ENCODE peak calls at places on chromosomes 3 and 15, in four cellular contexts. W, X, H and V are unnamed samples.
A peak's percentile ranks its signal among the peaks of the same experiment; 100 is the strongest.

GRCh38 chr15:33735143-33735542 is 233.2 kb upstream of the CHRM5 start:
- DNase-seq in W (no peak), X (no peak), H (no peak), V (no peak)

GRCh38 chr3:25663324-25664065 is 1.2 kb downstream of the TOP2B start:
- DNase-seq in W (peak; percentile 48), X (no peak), H (peak; percentile 18), V (no peak)

GRCh38 chr3:69855436-69856162 is 116.3 kb downstream of the MITF start:
- DNase-seq in W (peak; percentile 63), X (no peak), H (no peak), V (peak; percentile 46)

GRCh38 chr3:189270248-189270832 is 98.6 kb downstream of the TPRG1 start:
- DNase-seq in W (peak; percentile 80), X (no peak), H (no peak), V (peak; percentile 67)

GRCh38 chr15:42716626-42717025 is 20.3 kb downstream of the CDAN1 start:
- DNase-seq in W (no peak), X (no peak), H (no peak), V (no peak)

GRCh38 chr3:38124324-38125122 is 12.4 kb downstream of the ACAA1 start:
- DNase-seq in W (no peak), X (no peak), H (no peak), V (no peak)

GRCh38 chr3:189394599-189395121 is 222.9 kb downstream of the TPRG1 start:
- DNase-seq in W (no peak), X (no peak), H (no peak), V (no peak)

GRCh38 chr3:147620906-147621305 is 211.7 kb downstream of the ZIC1 start:
- DNase-seq in W (no peak), X (no peak), H (no peak), V (no peak)

GRCh38 chr3:157159037-157159761 is 748 bp downstream of the CCNL1 start:
- DNase-seq in W (no peak), X (peak; percentile 79), H (peak; percentile 49), V (peak; percentile 50)

GRCh38 chr3:120062474-120062873 is 31.8 kb downstream of the GSK3B start:
- DNase-seq in W (peak; percentile 13), X (no peak), H (no peak), V (no peak)

GRCh38 chr15:45179221-45179985 is 8.4 kb downstream of the SHF start:
- DNase-seq in W (no peak), X (peak; percentile 75), H (no peak), V (peak; percentile 47)

GRCh38 chr3:171388537-171388936 is 71.7 kb downstream of the TNIK start:
- DNase-seq in W (no peak), X (no peak), H (no peak), V (no peak)

GRCh38 chr3:46489406-46489805 is 8.4 kb upstream of the RTP3 start:
- DNase-seq in W (no peak), X (no peak), H (no peak), V (no peak)

GRCh38 chr3:115227046-115227445 is 80.0 kb upstream of the ZBTB20 start:
- DNase-seq in W (no peak), X (no peak), H (no peak), V (no peak)

GRCh38 chr15:75177360-75178071 is 24.2 kb upstream of the C15orf39 start:
- DNase-seq in W (peak; percentile 35), X (no peak), H (no peak), V (no peak)

GRCh38 chr3:71215351-71215750 is 368.2 kb downstream of the FOXP1 start:
- DNase-seq in W (no peak), X (no peak), H (no peak), V (no peak)

GRCh38 chr15:29612701-29613100 is 209.6 kb downstream of the TJP1 start:
- DNase-seq in W (peak; percentile 57), X (no peak), H (no peak), V (peak; percentile 16)

GRCh38 chr15:90680371-90680935 is 36.7 kb upstream of the BLM start:
- DNase-seq in W (peak; percentile 71), X (no peak), H (no peak), V (no peak)

GRCh38 chr15:101063891-101064794 is 145.0 kb downstream of the LRRK1 start:
- DNase-seq in W (no peak), X (no peak), H (no peak), V (no peak)

GRCh38 chr3:194905696-194906095 is 220.0 kb downstream of the FAM43A start:
- DNase-seq in W (peak; percentile 66), X (no peak), H (no peak), V (no peak)

GRCh38 chr3:55461896-55462295 is 25.2 kb downstream of the WNT5A start:
- DNase-seq in W (peak; percentile 68), X (peak; percentile 17), H (no peak), V (no peak)

GRCh38 chr3:33315826-33316225 is 38.6 kb downstream of the FBXL2 start:
- DNase-seq in W (peak; percentile 30), X (no peak), H (no peak), V (no peak)

GRCh38 chr3:175187586-175187985 is 328.5 kb downstream of the NAALADL2 start:
- DNase-seq in W (peak; percentile 3), X (no peak), H (no peak), V (no peak)

GRCh38 chr3:138187296-138188012 is at the start of gene ARMC8:
- DNase-seq in W (peak; percentile 88), X (peak; percentile 90), H (peak; percentile 84), V (peak; percentile 64)
- H2BK12ac ChIP-seq in W (no peak within 1 kb of the TSS), X (peak within 1 kb of the TSS; percentile 100), H (no peak within 1 kb of the TSS), V (peak within 1 kb of the TSS; percentile 85)

GRCh38 chr3:137325170-137325569 is 367.4 kb downstream of the IL20RB start:
- DNase-seq in W (no peak), X (no peak), H (no peak), V (no peak)
- H3K4me3 ChIP-seq in W (no peak overlapping the region), X (no peak overlapping the region), H (no peak overlapping the region), V (no peak overlapping the region)

DNA sequence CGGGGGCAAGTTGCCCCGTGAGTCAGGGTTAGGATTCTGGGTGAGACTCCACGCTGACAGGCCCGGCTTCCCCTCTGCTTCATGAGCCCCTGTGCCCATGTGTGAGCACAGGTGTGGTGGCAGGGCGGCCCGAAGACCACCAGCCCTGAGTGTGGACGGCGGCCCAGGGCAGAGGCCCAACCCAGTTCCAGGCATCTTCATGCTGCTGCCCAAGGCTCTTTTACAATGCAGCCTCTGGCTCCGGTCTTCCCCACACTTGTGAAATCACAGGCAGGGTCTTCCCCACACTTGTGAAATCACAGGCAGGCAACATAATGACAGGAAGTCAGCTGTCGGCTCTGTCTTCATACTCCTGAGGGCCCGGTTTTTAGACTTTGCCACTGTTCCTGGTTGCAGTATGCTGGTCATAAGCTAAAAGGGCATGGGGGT is 78.8 kb downstream of the AAGAB start:
- DNase-seq in W (peak; percentile 93), X (no peak), H (no peak), V (peak; percentile 69)
- H3K4ac ChIP-seq in W (peak overlapping the region; percentile 75), X (no peak overlapping the region), H (no peak overlapping the region), V (peak overlapping the region; percentile 53)

DNA sequence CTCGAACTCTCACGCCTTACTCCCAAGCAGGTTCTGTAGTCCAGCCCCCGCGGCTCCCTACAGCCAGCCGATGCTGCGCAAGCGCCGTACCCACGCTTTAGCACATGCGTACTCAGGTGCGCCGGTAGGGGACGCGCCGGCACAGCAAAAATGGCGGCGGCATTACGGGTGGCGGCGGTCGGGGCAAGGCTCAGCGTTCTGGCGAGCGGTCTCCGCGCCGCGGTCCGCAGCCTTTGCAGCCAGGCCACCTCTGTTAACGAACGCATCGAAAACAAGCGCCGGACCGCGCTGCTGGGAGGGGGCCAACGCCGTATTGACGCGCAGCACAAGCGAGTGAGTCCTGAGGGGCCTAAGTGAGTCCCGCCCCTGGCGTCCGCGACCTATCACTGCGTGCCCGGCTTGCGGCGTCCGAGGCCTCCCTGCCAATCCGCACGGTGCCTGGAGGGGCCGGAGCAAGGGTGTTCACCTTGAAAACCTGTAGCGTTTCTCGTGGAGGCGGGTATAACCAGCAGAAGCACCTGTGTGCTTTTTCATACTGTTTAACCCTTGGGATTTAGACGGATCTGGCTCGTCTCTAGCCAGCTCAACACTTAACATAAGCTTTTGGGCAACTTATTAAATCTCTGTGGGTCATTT is at the start of gene PCCB:
- DNase-seq in W (peak; percentile 95), X (peak; percentile 94), H (peak; percentile 84), V (peak; percentile 98)
- H2BK12ac ChIP-seq in W (no peak within 1 kb of the TSS), X (peak within 1 kb of the TSS; percentile 70), H (no peak within 1 kb of the TSS), V (no peak within 1 kb of the TSS)

GRCh38 chr3:12004741-12005513 is 739 bp downstream of the SYN2 start:
- DNase-seq in W (no peak), X (peak; percentile 71), H (peak; percentile 21), V (peak; percentile 8)
- H3K4me3 ChIP-seq in W (no peak overlapping the region), X (peak overlapping the region; percentile 84), H (peak overlapping the region; percentile 83), V (peak overlapping the region; percentile 78)

GRCh38 chr3:59817511-59817910 is 767.7 kb upstream of the CFAP20DC start:
- DNase-seq in W (peak; percentile 13), X (no peak), H (no peak), V (peak; percentile 35)

GRCh38 chr3:59820352-59820934 is 770.6 kb upstream of the CFAP20DC start:
- DNase-seq in W (peak; percentile 44), X (no peak), H (no peak), V (no peak)

GRCh38 chr3:59821274-59821673 is 771.4 kb upstream of the CFAP20DC start:
- DNase-seq in W (no peak), X (no peak), H (no peak), V (no peak)

GRCh38 chr3:59816312-59816711 is 766.5 kb upstream of the CFAP20DC start:
- DNase-seq in W (no peak), X (no peak), H (no peak), V (no peak)

DNA sequence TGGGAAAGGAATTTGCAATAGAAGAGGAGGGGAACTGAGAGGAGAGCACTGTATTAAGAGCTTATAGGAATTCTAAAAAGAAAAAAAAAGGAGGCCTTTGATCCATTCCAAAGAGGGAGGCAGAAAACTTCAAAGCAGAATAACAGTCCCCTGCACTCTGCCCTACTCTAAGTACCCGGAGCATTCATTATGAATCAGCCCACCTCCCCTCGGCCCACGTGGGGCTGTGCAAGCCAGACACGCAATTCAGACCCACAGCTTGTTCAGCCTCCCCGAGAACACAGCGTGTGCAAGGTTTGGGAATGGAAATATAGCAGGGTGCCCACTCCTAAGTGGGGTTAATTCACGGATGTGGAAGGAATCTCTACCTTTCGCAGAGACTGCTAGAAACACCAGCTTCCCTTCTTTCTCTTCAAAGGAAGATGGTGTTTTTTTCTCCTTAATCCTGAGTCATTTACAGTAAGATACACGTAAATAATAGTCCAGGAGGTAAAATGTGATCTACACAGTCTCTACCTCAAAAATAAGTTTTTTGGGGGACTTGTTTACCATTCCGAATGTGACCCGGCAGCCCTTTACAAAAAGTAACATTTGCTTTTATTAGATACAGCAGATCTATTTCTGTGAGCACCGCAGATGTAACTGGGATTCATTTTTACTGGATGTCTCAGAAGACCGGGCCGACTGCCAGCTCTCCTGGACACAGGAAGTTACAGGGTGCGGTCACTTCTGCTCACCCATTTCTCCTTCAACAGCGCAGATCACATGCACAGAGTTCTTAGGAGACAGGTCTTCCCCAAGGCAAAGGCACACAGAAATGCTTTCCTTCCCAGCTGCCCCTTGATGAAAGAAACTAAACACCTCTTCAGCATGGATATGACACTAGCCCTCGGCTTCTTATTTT is 768.5 kb upstream of the CFAP20DC start:
- DNase-seq in W (peak; percentile 93), X (no peak), H (no peak), V (peak; percentile 48)
- H3K4ac ChIP-seq in W (no peak overlapping the region), X (no peak overlapping the region), H (no peak overlapping the region), V (no peak overlapping the region)